ENCODE peak calls at places on chromosomes 4 and X, in six cellular contexts. W is IMR-90, F is trophoblast cell, M is neuronal stem cell, Q is H1, U is mesenchymal stem cell. X is an unnamed sample.
A peak's percentile ranks its signal among the peaks of the same experiment; 100 is the strongest.

GRCh38 chr4:120977435-120977997 is 55.0 kb upstream of the PRDM5 start:
- DNase-seq in W (peak; percentile 70), F (peak; percentile 33), M (no peak), Q (no peak), U (peak; percentile 57), X (peak; percentile 44)

GRCh38 chrX:119871245-119871598 is 311 bp downstream of the RNF113A start:
- DNase-seq in W (peak; percentile 7), F (no peak), M (no peak), Q (no peak), U (no peak), X (no peak)

GRCh38 chr4:138243369-138243768 is 1.2 kb upstream of the SLC7A11 start:
- DNase-seq in W (no peak), F (no peak), M (no peak), Q (no peak), U (no peak), X (no peak)

GRCh38 chr4:88742561-88742960 is 44.9 kb upstream of the NAP1L5 start:
- DNase-seq in W (peak; percentile 36), F (no peak), M (no peak), Q (no peak), U (no peak), X (no peak)

GRCh38 chr4:156779774-156780173 is 191.8 kb downstream of the PDGFC start:
- DNase-seq in W (peak; percentile 95), F (peak; percentile 2), M (no peak), Q (no peak), U (peak; percentile 95), X (no peak)

GRCh38 chrX:140467211-140467610 is 37.7 kb downstream of the SOX3 start:
- DNase-seq in W (no peak), F (no peak), M (no peak), Q (no peak), U (no peak), X (no peak)

GRCh38 chr4:138919094-138919936 is 96.3 kb upstream of the NOCT start:
- DNase-seq in W (peak; percentile 82), F (peak; percentile 79), M (peak; percentile 69), Q (peak; percentile 86), U (peak; percentile 83), X (peak; percentile 86)

GRCh38 chr4:121656269-121656641 is 40.5 kb downstream of the ANXA5 start:
- DNase-seq in W (peak; percentile 79), F (peak; percentile 47), M (peak; percentile 46), Q (no peak), U (peak; percentile 81), X (peak; percentile 39)

GRCh38 chr4:97952763-97953162 is 190.5 kb downstream of the STPG2 start:
- DNase-seq in W (no peak), F (no peak), M (no peak), Q (no peak), U (no peak), X (no peak)

GRCh38 chr4:189294570-189294969 is 646.1 kb upstream of the FRG1 start:
- DNase-seq in W (no peak), F (peak; percentile 53), M (no peak), Q (no peak), U (no peak), X (no peak)

GRCh38 chr4:177444911-177445736 is 2.9 kb upstream of the AGA start:
- DNase-seq in W (no peak), F (peak; percentile 78), M (no peak), Q (no peak), U (no peak), X (peak; percentile 82)

GRCh38 chr4:135243960-135244561 is 1042.5 kb upstream of the PABPC4L start:
- DNase-seq in W (peak; percentile 70), F (no peak), M (no peak), Q (no peak), U (peak; percentile 67), X (no peak)

GRCh38 chrX:107442914-107443527 is 6.4 kb upstream of the FRMPD3 start:
- DNase-seq in W (no peak), F (no peak), M (no peak), Q (no peak), U (no peak), X (no peak)

GRCh38 chr4:92988301-92988700 is 684.5 kb downstream of the GRID2 start:
- DNase-seq in W (no peak), F (no peak), M (no peak), Q (no peak), U (peak; percentile 44), X (no peak)

GRCh38 chr4:153655928-153656327 is 28.2 kb upstream of the TLR2 start:
- DNase-seq in W (no peak), F (no peak), M (no peak), Q (no peak), U (no peak), X (no peak)

GRCh38 chrX:131277543-131278115 is 11.5 kb downstream of the IGSF1 start:
- DNase-seq in W (no peak), F (no peak), M (no peak), Q (no peak), U (no peak), X (no peak)

GRCh38 chrX:17414839-17415238 is 39.8 kb downstream of the NHS start:
- DNase-seq in W (no peak), F (no peak), M (no peak), Q (peak; percentile 52), U (no peak), X (peak; percentile 42)

GRCh38 chrX:68872171-68872570 is 43.4 kb downstream of the EFNB1 start:
- DNase-seq in W (no peak), F (no peak), M (no peak), Q (no peak), U (no peak), X (no peak)

GRCh38 chr4:90943311-90943710 is 816.1 kb downstream of the CCSER1 start:
- DNase-seq in W (no peak), F (no peak), M (no peak), Q (no peak), U (peak; percentile 1), X (no peak)

GRCh38 chr4:174010547-174010946 is 272.9 kb downstream of the FBXO8 start:
- DNase-seq in W (no peak), F (no peak), M (no peak), Q (no peak), U (no peak), X (no peak)
- H4K91ac ChIP-seq in W (no peak overlapping the region), F (no peak overlapping the region), M (no peak overlapping the region), Q (no peak overlapping the region), U (peak overlapping the region; percentile 28), X (no peak overlapping the region)

GRCh38 chrX:56736219-56736618 is 7.2 kb downstream of the NBDY start:
- DNase-seq in W (no peak), F (no peak), M (no peak), Q (no peak), U (no peak), X (no peak)
- H3K14ac ChIP-seq in W (no peak overlapping the region), F (no peak overlapping the region), M (no peak overlapping the region), Q (no peak overlapping the region), U (no peak overlapping the region), X (no peak overlapping the region)

DNA sequence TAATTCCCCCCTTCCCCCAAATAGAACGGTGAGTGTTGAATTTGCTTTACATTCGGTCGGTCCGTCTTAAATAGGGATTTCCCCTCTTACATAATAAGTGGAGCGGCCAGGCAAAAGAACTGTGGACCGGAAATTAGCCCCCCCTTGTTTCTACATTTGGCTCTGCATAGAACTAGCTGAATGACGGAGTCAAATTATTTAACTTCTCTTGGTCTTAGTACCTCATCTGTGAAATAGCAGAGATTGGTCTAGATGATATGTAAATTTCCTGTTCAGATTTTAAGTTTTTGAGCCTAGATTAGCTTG is 1.3 kb downstream of the SPATA18 start:
- DNase-seq in W (peak; percentile 20), F (no peak), M (no peak), Q (no peak), U (peak; percentile 67), X (no peak)
- H3K18ac ChIP-seq in W (no peak overlapping the region), F (no peak overlapping the region), M (no peak overlapping the region), Q (no peak overlapping the region), U (peak overlapping the region; percentile 58), X (no peak overlapping the region)

GRCh38 chrX:47174376-47174775 is 19.3 kb upstream of the UBA1 start:
- DNase-seq in W (no peak), F (no peak), M (no peak), Q (no peak), U (no peak), X (no peak)
- H4K91ac ChIP-seq in W (no peak overlapping the region), F (no peak overlapping the region), M (no peak overlapping the region), Q (no peak overlapping the region), U (no peak overlapping the region), X (no peak overlapping the region)

X was measured in H9.